ENCODE peak calls at places on chromosomes 5 and 9, in four cellular contexts. V, S, J and Q are unnamed samples.

GRCh38 chr9:3732077-3733038 is 206.6 kb upstream of the RFX3 start:
- DNase-seq in V (peak; percentile 82), S (peak; percentile 81), J (peak; percentile 14), Q (peak; percentile 52)

GRCh38 chr9:126108240-126108639 is 218.4 kb upstream of the MVB12B start:
- DNase-seq in V (peak; percentile 43), S (peak; percentile 33), J (no peak), Q (peak; percentile 49)

GRCh38 chr5:58056546-58056945 is 403.3 kb downstream of the PLK2 start:
- DNase-seq in V (no peak), S (no peak), J (no peak), Q (no peak)

GRCh38 chr9:16348531-16348930 is 521.9 kb downstream of the BNC2 start:
- DNase-seq in V (no peak), S (no peak), J (no peak), Q (no peak)

GRCh38 chr9:73573235-73573634 is 421.6 kb downstream of the ANXA1 start:
- DNase-seq in V (no peak), S (no peak), J (no peak), Q (no peak)

GRCh38 chr9:114258866-114259799 is 63.8 kb upstream of the ORM1 start:
- DNase-seq in V (no peak), S (no peak), J (no peak), Q (no peak)

GRCh38 chr5:88778736-88779135 is 104.2 kb downstream of the MEF2C start:
- DNase-seq in V (no peak), S (no peak), J (no peak), Q (no peak)

GRCh38 chr5:82628364-82628910 is 350.3 kb upstream of the RPS23 start:
- DNase-seq in V (no peak), S (no peak), J (no peak), Q (no peak)

GRCh38 chr5:32960340-32961065 is 249.4 kb downstream of the NPR3 start:
- DNase-seq in V (peak; percentile 26), S (no peak), J (no peak), Q (no peak)

GRCh38 chr9:77649109-77649812 is 1.1 kb upstream of the GNA14 start:
- DNase-seq in V (peak; percentile 24), S (no peak), J (no peak), Q (no peak)

GRCh38 chr9:75615284-75615683 is 275.2 kb upstream of the PCSK5 start:
- DNase-seq in V (no peak), S (no peak), J (no peak), Q (no peak)

GRCh38 chr9:136017813-136018190 is 56.6 kb upstream of the UBAC1 start:
- DNase-seq in V (no peak), S (no peak), J (no peak), Q (peak; percentile 25)